ENCODE peak calls at places on chromosomes 7 and 10, in ten cellular contexts. S is fibroblast of lung; G is gastrocnemius medialis; N is CD8-positive, alpha-beta memory T cell; I is BE2C; W is Peyer's patch; K is psoas muscle; F is pancreas; V is heart right ventricle; U is tibial nerve. O is an unnamed sample. For H3K36me3 and H3K4me1, the result is how much of the 10 kb centered on the place peaks cover.

GRCh38 chr10:23106508-23106907 is 11.1 kb downstream of the MSRB2 start:
- DNase-seq in S (no peak), G (no peak), N (no peak), I (no peak), W (no peak), K (no peak), F (no peak), V (no peak), U (no peak), O (no peak)

GRCh38 chr7:154576604-154577003 is 426.3 kb downstream of the PAXIP1 start:
- DNase-seq in S (no peak), G (no peak), N (no peak), I (no peak), W (no peak), K (no peak), F (no peak), V (no peak), U (no peak), O (no peak)

GRCh38 chr7:151246161-151247015 is 2.1 kb downstream of the SMARCD3 start:
- DNase-seq in S (no peak), G (peak), N (no peak), I (no peak), W (peak), K (no peak), F (no peak), V (no peak), U (no peak), O (no peak)

GRCh38 chr7:90064370-90064769 is 89.9 kb upstream of the STEAP1 start:
- DNase-seq in S (no peak), G (no peak), N (no peak), I (no peak), W (no peak), K (no peak), F (no peak), V (no peak), U (no peak), O (no peak)

GRCh38 chr7:100430450-100431285 is 1.0 kb downstream of the MEPCE start:
- DNase-seq in S (peak), G (no peak), N (peak), I (peak), W (no peak), K (no peak), F (peak), V (no peak), U (peak), O (peak)

GRCh38 chr7:42588876-42589275 is 323.0 kb downstream of the C7orf25 start:
- DNase-seq in S (no peak), G (no peak), N (no peak), I (no peak), W (no peak), K (no peak), F (no peak), V (no peak), U (no peak), O (no peak)

GRCh38 chr7:50754684-50755083 is 28.0 kb downstream of the GRB10 start:
- DNase-seq in S (no peak), G (no peak), N (no peak), I (no peak), W (no peak), K (no peak), F (no peak), V (no peak), U (no peak), O (no peak)

GRCh38 chr7:92875719-92876118 is 39.3 kb upstream of the CDK6 start:
- DNase-seq in S (peak), G (no peak), N (no peak), I (no peak), W (no peak), K (no peak), F (no peak), V (no peak), U (no peak), O (no peak)

GRCh38 chr10:13110908-13111307 is 10.9 kb downstream of the OPTN start:
- DNase-seq in S (no peak), G (no peak), N (no peak), I (no peak), W (no peak), K (no peak), F (no peak), V (no peak), U (no peak), O (no peak)

GRCh38 chr10:102621418-102622325 is 22.6 kb upstream of the TRIM8 start:
- DNase-seq in S (peak), G (no peak), N (no peak), I (no peak), W (no peak), K (no peak), F (no peak), V (no peak), U (no peak), O (no peak)

GRCh38 chr7:155808551-155809331 is 3.5 kb downstream of the SHH start:
- DNase-seq in S (no peak), G (no peak), N (no peak), I (no peak), W (peak), K (no peak), F (no peak), V (no peak), U (no peak), O (no peak)

GRCh38 chr7:7522421-7522820 is 13.3 kb downstream of the COL28A1 start:
- DNase-seq in S (peak), G (no peak), N (no peak), I (no peak), W (no peak), K (no peak), F (no peak), V (no peak), U (no peak), O (no peak)

GRCh38 chr10:72152286-72152685 is 63.5 kb upstream of the ANAPC16 start:
- DNase-seq in S (no peak), G (no peak), N (no peak), I (no peak), W (no peak), K (no peak), F (no peak), V (no peak), U (no peak), O (no peak)

GRCh38 chr7:117673367-117673766 is 193.5 kb downstream of the CFTR start:
- DNase-seq in S (peak), G (no peak), N (no peak), I (no peak), W (peak), K (no peak), F (peak), V (peak), U (no peak), O (no peak)

GRCh38 chr7:123687727-123688126 is 32.1 kb downstream of the LMOD2 start:
- DNase-seq in S (no peak), G (no peak), N (no peak), I (no peak), W (no peak), K (no peak), F (no peak), V (no peak), U (no peak), O (no peak)

GRCh38 chr7:113197274-113197673 is 78.9 kb upstream of the SMIM30 start:
- DNase-seq in S (peak), G (no peak), N (no peak), I (no peak), W (no peak), K (no peak), F (no peak), V (no peak), U (no peak), O (no peak)

GRCh38 chr10:91006001-91006751 is 85.3 kb upstream of the ANKRD1 start:
- DNase-seq in S (peak), G (peak), N (peak), I (peak), W (no peak), K (peak), F (peak), V (peak), U (peak), O (peak)

GRCh38 chr7:134789967-134790685 is 10.7 kb downstream of the CALD1 start:
- DNase-seq in S (peak), G (no peak), N (no peak), I (peak), W (no peak), K (no peak), F (no peak), V (peak), U (no peak), O (no peak)

GRCh38 chr7:22601812-22602568 is 102.0 kb upstream of the STEAP1B start:
- DNase-seq in S (peak), G (no peak), N (no peak), I (no peak), W (no peak), K (no peak), F (no peak), V (no peak), U (no peak), O (no peak)

GRCh38 chr7:158614695-158615094 is 27.1 kb upstream of the PTPRN2 start:
- DNase-seq in S (peak), G (no peak), N (no peak), I (no peak), W (no peak), K (no peak), F (no peak), V (no peak), U (no peak), O (no peak)

GRCh38 chr7:158616050-158616449 is 28.4 kb upstream of the PTPRN2 start:
- DNase-seq in S (no peak), G (no peak), N (no peak), I (no peak), W (no peak), K (no peak), F (no peak), V (no peak), U (no peak), O (no peak)

GRCh38 chr7:158620418-158620817 is 32.8 kb upstream of the PTPRN2 start:
- DNase-seq in S (no peak), G (no peak), N (no peak), I (no peak), W (no peak), K (no peak), F (no peak), V (no peak), U (no peak), O (no peak)

GRCh38 chr7:158618745-158619140 is 31.1 kb upstream of the PTPRN2 start:
- DNase-seq in S (no peak), G (no peak), N (no peak), I (no peak), W (no peak), K (no peak), F (no peak), V (no peak), U (no peak), O (no peak)

DNA sequence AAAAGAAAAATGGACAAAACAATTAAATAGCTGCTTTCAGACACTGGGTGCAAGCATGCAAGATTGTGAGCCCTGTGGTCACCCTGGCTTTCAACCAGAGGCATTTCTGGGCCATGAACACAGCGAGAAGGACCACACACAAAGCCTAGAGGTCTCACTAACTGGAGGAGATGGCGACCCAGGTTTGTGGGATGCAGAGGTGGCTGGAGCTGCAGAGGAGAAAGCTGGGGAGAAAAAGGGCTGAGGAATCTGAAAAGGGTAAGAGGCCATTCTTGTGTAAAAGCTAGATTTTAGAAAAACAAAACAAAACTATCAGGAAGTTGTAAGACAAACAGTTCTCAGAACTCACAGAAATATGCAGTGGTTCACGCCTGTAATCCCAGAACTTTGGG is 30.1 kb upstream of the PTPRN2 start:
- DNase-seq in S (peak), G (no peak), N (no peak), I (no peak), W (no peak), K (no peak), F (no peak), V (no peak), U (peak), O (no peak)
- H3K4me3 ChIP-seq in S (no peak), G (no peak), N (no peak), I (no peak), W (no peak), K (no peak), F (no peak), V (no peak), U (no peak), O (no peak)

GRCh38 chr10:69620625-69621024 is 9.4 kb upstream of the FAM241B start:
- DNase-seq in S (no peak), G (no peak), N (no peak), I (no peak), W (no peak), K (no peak), F (no peak), V (no peak), U (no peak), O (no peak)
- H3K36me3 ChIP-seq in S (under half), G (under half), N (under half), I (under half), W (under half), K (under half), F (under half), V (under half), U (under half), O (under half)

GRCh38 chr7:111530356-111530668 is 32.0 kb downstream of the IMMP2L start:
- DNase-seq in S (no peak), G (no peak), N (no peak), I (no peak), W (no peak), K (no peak), F (no peak), V (no peak), U (no peak), O (no peak)

GRCh38 chr7:111529507-111530355 is 32.6 kb downstream of the IMMP2L start:
- DNase-seq in S (peak), G (no peak), N (no peak), I (no peak), W (no peak), K (no peak), F (no peak), V (no peak), U (no peak), O (no peak)

GRCh38 chr7:111525100-111525499 is 37.2 kb downstream of the IMMP2L start:
- DNase-seq in S (no peak), G (no peak), N (no peak), I (no peak), W (no peak), K (no peak), F (no peak), V (no peak), U (no peak), O (no peak)

GRCh38 chr7:111528331-111528730 is 34.0 kb downstream of the IMMP2L start:
- DNase-seq in S (no peak), G (no peak), N (no peak), I (no peak), W (no peak), K (no peak), F (no peak), V (no peak), U (no peak), O (no peak)

GRCh38 chr7:111527545-111527944 is 34.7 kb downstream of the IMMP2L start:
- DNase-seq in S (no peak), G (no peak), N (no peak), I (no peak), W (no peak), K (no peak), F (no peak), V (no peak), U (no peak), O (no peak)
- H3K4me1 ChIP-seq in S (under half), G (under half), N (under half), I (under half), W (under half), K (under half), F (under half), V (under half), U (under half), O (under half)

GRCh38 chr7:105585850-105586500 is 4.7 kb upstream of the EFCAB10 start:
- DNase-seq in S (no peak), G (no peak), N (no peak), I (no peak), W (no peak), K (no peak), F (no peak), V (no peak), U (no peak), O (no peak)
- H3K4me3 ChIP-seq in S (no peak), G (no peak), N (no peak), I (no peak), W (no peak), K (no peak), F (no peak), V (no peak), U (no peak), O (no peak)

DNA sequence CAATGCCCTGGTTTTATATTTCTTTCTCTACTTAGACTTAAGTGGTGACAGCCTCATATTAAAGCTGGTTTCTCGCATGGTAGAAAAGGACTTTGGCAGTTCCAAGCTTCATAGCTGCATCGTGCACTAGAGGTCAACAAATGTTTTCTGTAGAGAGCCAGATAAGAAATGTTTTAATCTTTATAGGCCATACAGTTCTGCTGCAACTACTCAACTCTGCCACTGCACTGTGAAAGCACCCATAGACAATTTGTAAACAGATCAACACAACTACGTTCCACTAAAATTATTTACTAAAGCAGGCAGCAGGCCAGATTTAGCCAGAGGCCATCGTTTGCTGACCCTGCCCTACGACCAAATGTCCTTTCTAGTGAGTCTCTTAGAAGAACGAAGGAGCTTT is 36.7 kb downstream of the CSGALNACT2 start:
- DNase-seq in S (no peak), G (no peak), N (no peak), I (no peak), W (no peak), K (no peak), F (no peak), V (no peak), U (no peak), O (no peak)
- H3K36me3 ChIP-seq in S (under half), G (under half), N (under half), I (under half), W (under half), K (under half), F (under half), V (half or more), U (half or more), O (half or more)